ENCODE peak calls at places on chromosomes 5 and 9, in nine cellular contexts. One of them, this sample, is unnamed.

GRCh38 chr5:132426525-132427138 is 57.1 kb downstream of the SLC22A5 start:
- DNase-seq in H9: peak; percentile 78
- DNase-seq in IMR-90: peak; percentile 97
- DNase-seq in PC-9: peak; percentile 78
- DNase-seq in mesenchymal stem cell: peak; percentile 97
- DNase-seq in GM23248: peak; percentile 97
- DNase-seq in PC-3: peak; percentile 79
- DNase-seq in keratinocyte: peak; percentile 77
- DNase-seq in fibroblast of lung: peak; percentile 90
- DNase-seq in this sample: no peak

GRCh38 chr5:33531796-33532195 is 91.0 kb downstream of the TARS1 start:
- DNase-seq in H9: no peak
- DNase-seq in keratinocyte: no peak
- DNase-seq in fibroblast of lung: no peak
- DNase-seq in PC-3: no peak
- DNase-seq in IMR-90: no peak
- DNase-seq in GM23248: no peak
- DNase-seq in mesenchymal stem cell: no peak
- DNase-seq in PC-9: no peak
- DNase-seq in this sample: no peak

GRCh38 chr5:180648658-180649296 is 623 bp downstream of the FLT4 start:
- DNase-seq in fibroblast of lung: no peak
- DNase-seq in H9: peak; percentile 58
- DNase-seq in PC-3: no peak
- DNase-seq in IMR-90: no peak
- DNase-seq in keratinocyte: no peak
- DNase-seq in PC-9: no peak
- DNase-seq in GM23248: no peak
- DNase-seq in mesenchymal stem cell: no peak
- DNase-seq in this sample: peak; percentile 55

GRCh38 chr9:35736201-35736633 is 3.8 kb downstream of the CREB3 start:
- DNase-seq in PC-9: peak; percentile 52
- DNase-seq in PC-3: peak; percentile 76
- DNase-seq in keratinocyte: no peak
- DNase-seq in mesenchymal stem cell: peak; percentile 90
- DNase-seq in GM23248: peak; percentile 82
- DNase-seq in fibroblast of lung: peak; percentile 81
- DNase-seq in H9: peak; percentile 85
- DNase-seq in IMR-90: peak; percentile 79
- DNase-seq in this sample: peak; percentile 58

GRCh38 chr9:134706522-134706921 is 64.9 kb downstream of the COL5A1 start:
- DNase-seq in PC-3: no peak
- DNase-seq in mesenchymal stem cell: peak; percentile 51
- DNase-seq in IMR-90: peak; percentile 28
- DNase-seq in GM23248: peak; percentile 43
- DNase-seq in keratinocyte: no peak
- DNase-seq in H9: no peak
- DNase-seq in fibroblast of lung: no peak
- DNase-seq in PC-9: no peak
- DNase-seq in this sample: no peak

GRCh38 chr5:142779163-142779562 is 9.0 kb downstream of the ARHGAP26 start:
- DNase-seq in fibroblast of lung: no peak
- DNase-seq in keratinocyte: no peak
- DNase-seq in H9: no peak
- DNase-seq in PC-9: peak; percentile 3
- DNase-seq in IMR-90: no peak
- DNase-seq in PC-3: no peak
- DNase-seq in mesenchymal stem cell: peak; percentile 33
- DNase-seq in GM23248: peak; percentile 4
- DNase-seq in this sample: no peak

GRCh38 chr5:6603643-6604042 is 29.2 kb downstream of the NSUN2 start:
- DNase-seq in PC-9: no peak
- DNase-seq in IMR-90: no peak
- DNase-seq in keratinocyte: no peak
- DNase-seq in fibroblast of lung: no peak
- DNase-seq in mesenchymal stem cell: no peak
- DNase-seq in GM23248: no peak
- DNase-seq in H9: no peak
- DNase-seq in PC-3: no peak
- DNase-seq in this sample: no peak

GRCh38 chr5:156482816-156483215 is 155.9 kb downstream of the SGCD start:
- DNase-seq in mesenchymal stem cell: no peak
- DNase-seq in keratinocyte: no peak
- DNase-seq in PC-3: no peak
- DNase-seq in PC-9: no peak
- DNase-seq in fibroblast of lung: peak; percentile 27
- DNase-seq in IMR-90: no peak
- DNase-seq in H9: no peak
- DNase-seq in GM23248: no peak
- DNase-seq in this sample: no peak

GRCh38 chr5:1343931-1344901 is 683 bp downstream of the CLPTM1L start:
- DNase-seq in fibroblast of lung: peak; percentile 7
- DNase-seq in PC-3: no peak
- DNase-seq in PC-9: peak; percentile 39
- DNase-seq in keratinocyte: no peak
- DNase-seq in IMR-90: peak; percentile 12
- DNase-seq in GM23248: peak; percentile 67
- DNase-seq in H9: no peak
- DNase-seq in mesenchymal stem cell: peak; percentile 45
- DNase-seq in this sample: no peak
- H2AFZ ChIP-seq in fibroblast of lung: no peak overlapping the region
- H2AFZ ChIP-seq in PC-3: no peak overlapping the region
- H2AFZ ChIP-seq in PC-9: peak overlapping the region; percentile 83
- H2AFZ ChIP-seq in keratinocyte: no peak overlapping the region
- H2AFZ ChIP-seq in IMR-90: peak overlapping the region; percentile 96
- H2AFZ ChIP-seq in GM23248: peak overlapping the region; percentile 50
- H2AFZ ChIP-seq in H9: no peak overlapping the region
- H2AFZ ChIP-seq in mesenchymal stem cell: peak overlapping the region; percentile 72
- H2AFZ ChIP-seq in this sample: peak overlapping the region; percentile 81

DNA sequence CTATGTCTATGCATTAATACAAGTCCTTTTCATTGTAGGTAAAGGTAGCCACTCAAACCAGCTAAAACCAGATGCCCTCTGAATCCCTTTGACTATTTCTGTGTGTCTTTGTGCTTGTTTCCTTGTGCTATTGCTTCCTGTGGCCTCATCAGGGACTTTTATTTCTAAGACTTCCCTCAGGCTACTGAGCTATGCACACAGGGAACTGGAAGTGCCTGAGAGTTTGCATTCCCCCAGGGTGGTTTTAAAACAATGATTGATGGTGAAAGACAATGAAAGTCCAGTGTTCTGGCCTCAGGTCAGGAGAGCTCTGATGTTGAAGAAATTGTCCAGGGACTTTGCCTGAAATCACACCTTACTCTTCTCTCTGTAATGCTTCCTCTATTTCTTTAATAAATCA is 158.0 kb upstream of the NREP start:
- DNase-seq in PC-9: no peak
- DNase-seq in PC-3: no peak
- DNase-seq in mesenchymal stem cell: no peak
- DNase-seq in fibroblast of lung: no peak
- DNase-seq in GM23248: no peak
- DNase-seq in H9: no peak
- DNase-seq in IMR-90: no peak
- DNase-seq in keratinocyte: no peak
- DNase-seq in this sample: no peak
- H2AFZ ChIP-seq in PC-9: no peak overlapping the region
- H2AFZ ChIP-seq in PC-3: no peak overlapping the region
- H2AFZ ChIP-seq in mesenchymal stem cell: no peak overlapping the region
- H2AFZ ChIP-seq in fibroblast of lung: no peak overlapping the region
- H2AFZ ChIP-seq in GM23248: no peak overlapping the region
- H2AFZ ChIP-seq in H9: no peak overlapping the region
- H2AFZ ChIP-seq in IMR-90: no peak overlapping the region
- H2AFZ ChIP-seq in keratinocyte: no peak overlapping the region
- H2AFZ ChIP-seq in this sample: peak overlapping the region; percentile 10

GRCh38 chr5:107219993-107220392 is 450.7 kb downstream of the EFNA5 start:
- DNase-seq in IMR-90: no peak
- DNase-seq in keratinocyte: no peak
- DNase-seq in GM23248: no peak
- DNase-seq in PC-9: no peak
- DNase-seq in mesenchymal stem cell: no peak
- DNase-seq in fibroblast of lung: no peak
- DNase-seq in PC-3: no peak
- DNase-seq in H9: no peak
- DNase-seq in this sample: no peak

GRCh38 chr5:107216587-107216986 is 454.1 kb downstream of the EFNA5 start:
- DNase-seq in H9: no peak
- DNase-seq in PC-9: no peak
- DNase-seq in PC-3: no peak
- DNase-seq in mesenchymal stem cell: no peak
- DNase-seq in keratinocyte: no peak
- DNase-seq in IMR-90: no peak
- DNase-seq in fibroblast of lung: no peak
- DNase-seq in GM23248: no peak
- DNase-seq in this sample: no peak

GRCh38 chr5:107217721-107218130 is 453.0 kb downstream of the EFNA5 start:
- DNase-seq in mesenchymal stem cell: no peak
- DNase-seq in GM23248: no peak
- DNase-seq in fibroblast of lung: no peak
- DNase-seq in PC-9: peak; percentile 76
- DNase-seq in keratinocyte: peak; percentile 35
- DNase-seq in IMR-90: no peak
- DNase-seq in H9: no peak
- DNase-seq in PC-3: peak; percentile 91
- DNase-seq in this sample: no peak

GRCh38 chr5:107215581-107215980 is 455.2 kb downstream of the EFNA5 start:
- DNase-seq in fibroblast of lung: no peak
- DNase-seq in mesenchymal stem cell: no peak
- DNase-seq in PC-9: peak; percentile 9
- DNase-seq in GM23248: no peak
- DNase-seq in keratinocyte: no peak
- DNase-seq in PC-3: peak; percentile 67
- DNase-seq in H9: no peak
- DNase-seq in IMR-90: peak; percentile 4
- DNase-seq in this sample: no peak

DNA sequence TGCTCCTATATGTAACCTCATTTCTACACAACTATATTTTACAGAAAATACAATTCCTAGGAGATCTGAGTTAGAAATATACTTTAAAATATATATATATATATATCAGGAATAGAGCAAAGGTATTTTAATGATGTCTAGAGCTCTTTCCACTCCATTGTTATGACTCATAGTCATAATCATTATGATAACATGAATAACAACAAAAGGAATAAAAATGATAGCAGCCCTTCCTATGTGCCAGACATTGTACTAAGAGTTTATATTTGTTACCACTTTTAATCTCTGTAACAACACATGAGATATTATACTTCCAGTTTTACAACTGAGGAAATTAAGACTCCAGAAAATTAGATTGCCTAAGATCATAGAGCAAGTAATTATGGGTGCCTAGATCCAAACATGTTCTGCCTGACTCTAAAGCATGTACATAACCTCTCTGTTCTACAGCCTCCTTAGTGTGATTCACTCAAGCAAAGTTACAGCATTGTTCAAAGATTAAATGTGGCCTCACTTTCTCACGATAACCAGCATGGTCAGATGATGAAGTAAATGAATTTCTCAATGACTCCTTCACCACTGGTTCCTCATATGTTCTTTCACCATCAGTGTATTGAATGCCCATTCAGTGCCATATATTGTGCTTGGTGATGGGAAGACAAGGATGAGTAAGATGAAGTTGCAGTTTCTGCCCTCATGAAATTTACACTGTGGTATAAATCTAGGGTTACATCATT is 452.1 kb downstream of the EFNA5 start:
- DNase-seq in keratinocyte: peak; percentile 4
- DNase-seq in PC-9: no peak
- DNase-seq in GM23248: peak; percentile 5
- DNase-seq in mesenchymal stem cell: no peak
- DNase-seq in PC-3: peak; percentile 17
- DNase-seq in IMR-90: peak; percentile 21
- DNase-seq in H9: no peak
- DNase-seq in fibroblast of lung: no peak
- DNase-seq in this sample: no peak
- H2AFZ ChIP-seq in keratinocyte: no peak overlapping the region
- H2AFZ ChIP-seq in PC-9: peak overlapping the region; percentile 79
- H2AFZ ChIP-seq in GM23248: no peak overlapping the region
- H2AFZ ChIP-seq in mesenchymal stem cell: no peak overlapping the region
- H2AFZ ChIP-seq in PC-3: no peak overlapping the region
- H2AFZ ChIP-seq in IMR-90: no peak overlapping the region
- H2AFZ ChIP-seq in H9: no peak overlapping the region
- H2AFZ ChIP-seq in fibroblast of lung: no peak overlapping the region
- H2AFZ ChIP-seq in this sample: no peak overlapping the region

GRCh38 chr9:83707768-83708514 is at the start of gene UBQLN1:
- DNase-seq in keratinocyte: peak; percentile 49
- DNase-seq in PC-9: peak; percentile 89
- DNase-seq in PC-3: peak; percentile 84
- DNase-seq in GM23248: peak; percentile 95
- DNase-seq in mesenchymal stem cell: peak; percentile 94
- DNase-seq in IMR-90: peak; percentile 94
- DNase-seq in H9: peak; percentile 91
- DNase-seq in fibroblast of lung: peak; percentile 96
- DNase-seq in this sample: peak; percentile 90

GRCh38 chr9:83708515-83709158 is 879 bp upstream of the UBQLN1 start:
- DNase-seq in H9: peak; percentile 55
- DNase-seq in GM23248: peak; percentile 85
- DNase-seq in keratinocyte: no peak
- DNase-seq in fibroblast of lung: peak; percentile 65
- DNase-seq in mesenchymal stem cell: peak; percentile 84
- DNase-seq in IMR-90: peak; percentile 44
- DNase-seq in PC-3: peak; percentile 24
- DNase-seq in PC-9: peak; percentile 45
- DNase-seq in this sample: no peak

GRCh38 chr9:83707518-83707767 is 315 bp downstream of the UBQLN1 start:
- DNase-seq in IMR-90: no peak
- DNase-seq in keratinocyte: no peak
- DNase-seq in mesenchymal stem cell: peak; percentile 88
- DNase-seq in fibroblast of lung: no peak
- DNase-seq in PC-3: peak; percentile 42
- DNase-seq in PC-9: no peak
- DNase-seq in GM23248: peak; percentile 95
- DNase-seq in H9: no peak
- DNase-seq in this sample: no peak

GRCh38 chr9:83701769-83702168 is 6.0 kb downstream of the UBQLN1 start:
- DNase-seq in fibroblast of lung: peak; percentile 48
- DNase-seq in H9: no peak
- DNase-seq in mesenchymal stem cell: peak; percentile 22
- DNase-seq in keratinocyte: peak; percentile 45
- DNase-seq in IMR-90: peak; percentile 54
- DNase-seq in PC-3: peak; percentile 55
- DNase-seq in GM23248: peak; percentile 83
- DNase-seq in PC-9: no peak
- DNase-seq in this sample: no peak

DNA sequence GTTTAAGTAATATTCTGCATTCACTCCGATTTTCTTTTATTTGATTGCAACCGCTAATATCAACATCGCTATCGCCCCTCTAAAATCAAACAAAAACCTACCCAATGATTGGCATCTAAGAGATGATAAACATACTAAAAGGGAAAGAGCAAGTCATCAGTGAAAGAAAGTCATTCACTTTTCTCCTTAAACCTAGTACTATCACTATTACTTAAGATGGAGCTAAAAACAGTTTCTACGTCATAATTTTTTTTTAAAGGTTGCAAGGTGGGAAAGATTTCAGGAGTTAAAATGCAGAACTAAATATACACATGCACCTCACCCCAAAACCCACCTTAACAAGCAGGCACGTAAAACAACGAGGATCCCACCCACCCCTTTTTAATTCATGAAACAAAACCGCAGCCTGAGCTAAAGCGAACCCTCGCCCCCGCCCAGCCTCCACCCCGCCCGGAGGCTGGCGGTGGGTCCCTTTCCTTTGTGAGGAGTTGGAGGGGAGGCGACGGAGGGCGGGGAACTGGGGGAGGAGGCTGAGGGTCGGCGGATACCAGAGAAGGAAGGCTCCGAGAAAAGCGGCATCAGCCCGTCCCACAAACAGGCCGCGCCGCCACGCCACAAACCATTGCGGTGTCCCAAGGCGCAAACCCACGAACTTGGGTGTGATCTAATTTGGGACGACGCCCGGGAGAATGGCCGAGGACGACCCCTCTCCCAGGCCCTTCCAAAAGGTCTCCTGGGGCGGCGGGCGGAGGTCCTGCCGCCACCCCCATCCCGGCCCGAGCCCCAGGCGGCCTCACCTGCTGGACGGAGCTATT is 848 bp downstream of the UBQLN1 start:
- DNase-seq in keratinocyte: no peak
- DNase-seq in PC-3: no peak
- DNase-seq in IMR-90: peak; percentile 19
- DNase-seq in PC-9: peak; percentile 34
- DNase-seq in mesenchymal stem cell: peak; percentile 59
- DNase-seq in GM23248: peak; percentile 56
- DNase-seq in fibroblast of lung: peak; percentile 15
- DNase-seq in H9: peak; percentile 68
- DNase-seq in this sample: peak; percentile 70
- H2AFZ ChIP-seq in keratinocyte: peak overlapping the region; percentile 70
- H2AFZ ChIP-seq in PC-3: peak overlapping the region; percentile 99
- H2AFZ ChIP-seq in IMR-90: peak overlapping the region; percentile 97
- H2AFZ ChIP-seq in PC-9: peak overlapping the region; percentile 94
- H2AFZ ChIP-seq in mesenchymal stem cell: peak overlapping the region; percentile 83
- H2AFZ ChIP-seq in GM23248: peak overlapping the region; percentile 100
- H2AFZ ChIP-seq in fibroblast of lung: peak overlapping the region; percentile 27
- H2AFZ ChIP-seq in H9: no peak overlapping the region
- H2AFZ ChIP-seq in this sample: peak overlapping the region; percentile 99